ENCODE peak calls at places on chromosomes 12 and 14, in ten cellular contexts. G, N, H, Q, C, R, M, O, I and T are unnamed samples.

GRCh38 chr12:132690112-132690511 is 2.7 kb downstream of the PXMP2 start:
- DNase-seq in G (no peak), N (no peak), H (no peak), Q (no peak), C (no peak), R (no peak), M (no peak), O (no peak), I (no peak), T (no peak)

GRCh38 chr14:75835156-75836141 is 146.3 kb downstream of the TGFB3 start:
- DNase-seq in G (no peak), N (no peak), H (no peak), Q (no peak), C (no peak), R (no peak), M (no peak), O (no peak), I (no peak), T (no peak)

GRCh38 chr14:103872492-103873113 is 25.2 kb upstream of the PPP1R13B start:
- DNase-seq in G (no peak), N (no peak), H (no peak), Q (no peak), C (no peak), R (no peak), M (no peak), O (no peak), I (no peak), T (no peak)

GRCh38 chr12:57764662-57765002 is 2.2 kb downstream of the CYP27B1 start:
- DNase-seq in G (no peak), N (no peak), H (no peak), Q (no peak), C (no peak), R (no peak), M (no peak), O (no peak), I (peak), T (no peak)

GRCh38 chr14:93825235-93825553 is 36.9 kb upstream of the PRIMA1 start:
- DNase-seq in G (no peak), N (no peak), H (no peak), Q (no peak), C (no peak), R (no peak), M (no peak), O (no peak), I (no peak), T (no peak)

GRCh38 chr12:130768120-130768519 is 52.0 kb upstream of the RIMBP2 start:
- DNase-seq in G (no peak), N (no peak), H (no peak), Q (no peak), C (no peak), R (no peak), M (no peak), O (no peak), I (no peak), T (no peak)

GRCh38 chr12:119157528-119157927 is 21.2 kb upstream of the HSPB8 start:
- DNase-seq in G (no peak), N (no peak), H (no peak), Q (peak), C (peak), R (no peak), M (no peak), O (no peak), I (no peak), T (no peak)

GRCh38 chr14:103142031-103142430 is 18.8 kb downstream of the TNFAIP2 start:
- DNase-seq in G (no peak), N (no peak), H (no peak), Q (no peak), C (no peak), R (no peak), M (no peak), O (no peak), I (no peak), T (no peak)

DNA sequence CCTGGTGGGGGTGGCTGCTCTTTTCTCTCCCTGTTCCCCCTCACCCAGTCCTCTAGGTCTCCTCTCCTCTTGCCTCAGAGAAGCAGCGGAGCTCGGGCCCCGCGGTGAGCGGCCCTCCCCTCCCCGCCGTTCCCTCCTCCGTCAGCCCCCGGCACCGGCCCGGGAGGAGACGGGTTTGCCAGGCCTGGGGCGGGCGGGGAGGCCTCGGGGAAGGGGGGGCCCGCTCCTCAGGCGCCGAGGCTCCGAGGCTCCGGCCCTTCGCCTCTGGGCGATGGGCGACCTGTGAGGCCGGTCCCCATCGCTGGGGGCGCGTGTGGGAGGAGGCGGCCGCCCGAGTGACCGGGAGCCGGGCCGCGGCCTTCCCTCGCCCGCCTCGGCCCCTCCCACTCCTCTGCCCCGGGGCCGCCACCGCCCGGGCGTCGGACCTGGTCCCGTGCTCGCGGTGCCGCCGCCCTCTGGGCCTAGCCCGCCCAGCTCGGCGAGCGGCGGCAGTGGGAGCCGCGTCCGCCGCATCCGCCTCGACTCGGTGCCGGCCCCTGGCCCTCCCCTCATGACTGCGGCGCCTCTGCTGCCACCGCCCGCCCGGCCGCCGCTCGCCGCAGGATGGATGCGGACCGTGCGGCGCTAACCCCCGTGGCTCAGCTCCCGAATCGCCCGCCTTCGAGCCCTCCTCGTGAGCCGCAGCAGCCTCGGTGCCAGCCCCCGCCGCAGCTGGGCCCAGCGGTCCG is 458 bp downstream of the WNK1 start:
- DNase-seq in G (peak), N (peak), H (peak), Q (peak), C (peak), R (peak), M (peak), O (no peak), I (peak), T (peak)
- TF ChIP-seq POLR2A in G (no peak), N (no peak), H (no peak), Q (peak), C (no peak), R (peak), M (no peak), O (no peak), I (no peak), T (peak)

GRCh38 chr14:91509083-91509877 is 830 bp downstream of the PPP4R3A start:
- DNase-seq in G (no peak), N (peak), H (peak), Q (peak), C (peak), R (peak), M (peak), O (no peak), I (peak), T (peak)
- TF ChIP-seq POLR2A in G (no peak), N (no peak), H (no peak), Q (no peak), C (no peak), R (no peak), M (no peak), O (no peak), I (no peak), T (peak)

DNA sequence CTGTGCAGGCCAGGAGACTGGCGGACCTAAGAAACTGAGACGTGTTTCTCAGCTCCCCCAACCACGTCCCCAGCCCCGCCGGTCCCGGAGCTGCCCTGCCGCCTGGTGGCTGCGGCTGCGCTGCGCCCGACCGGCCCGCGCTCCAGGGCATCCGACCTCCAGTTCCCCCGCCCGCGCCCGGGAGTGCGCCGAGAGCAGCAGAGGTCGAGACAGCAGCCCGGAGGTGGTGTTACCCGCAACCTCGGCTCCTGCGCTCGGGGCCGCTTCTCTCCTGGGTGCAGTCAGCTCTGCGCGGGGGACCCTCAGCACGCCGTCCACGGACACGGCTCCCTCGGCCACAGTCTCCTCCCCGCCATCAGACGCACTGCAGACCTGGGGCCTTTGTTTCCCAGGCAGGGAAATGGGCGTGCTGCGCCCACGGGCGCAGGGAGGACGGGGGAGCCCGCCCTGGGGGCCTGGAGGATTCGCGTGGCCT is 21.6 kb upstream of the GPR132 start:
- DNase-seq in G (peak), N (peak), H (peak), Q (peak), C (peak), R (peak), M (peak), O (peak), I (peak), T (peak)
- TF ChIP-seq POLR2A in G (no peak), N (no peak), H (no peak), Q (no peak), C (no peak), R (peak), M (no peak), O (no peak), I (no peak), T (no peak)

GRCh38 chr14:22770481-22771187 is 4.1 kb downstream of the OXA1L start:
- DNase-seq in G (no peak), N (no peak), H (peak), Q (no peak), C (no peak), R (no peak), M (no peak), O (no peak), I (peak), T (peak)
- TF ChIP-seq POLR2A in G (no peak), N (no peak), H (no peak), Q (no peak), C (no peak), R (no peak), M (no peak), O (no peak), I (no peak), T (no peak)

GRCh38 chr12:54127538-54128259 is 61.1 kb downstream of the SMUG1 start:
- DNase-seq in G (no peak), N (peak), H (no peak), Q (no peak), C (peak), R (no peak), M (no peak), O (no peak), I (no peak), T (no peak)

GRCh38 chr12:54128466-54128865 is 60.3 kb downstream of the SMUG1 start:
- DNase-seq in G (no peak), N (no peak), H (no peak), Q (no peak), C (peak), R (no peak), M (no peak), O (no peak), I (no peak), T (no peak)

GRCh38 chr12:54129028-54129903 is 59.5 kb downstream of the SMUG1 start:
- DNase-seq in G (no peak), N (no peak), H (no peak), Q (no peak), C (peak), R (no peak), M (no peak), O (no peak), I (no peak), T (no peak)

GRCh38 chr12:54125950-54126695 is 62.7 kb downstream of the SMUG1 start:
- DNase-seq in G (no peak), N (peak), H (peak), Q (no peak), C (peak), R (no peak), M (peak), O (no peak), I (peak), T (no peak)

DNA sequence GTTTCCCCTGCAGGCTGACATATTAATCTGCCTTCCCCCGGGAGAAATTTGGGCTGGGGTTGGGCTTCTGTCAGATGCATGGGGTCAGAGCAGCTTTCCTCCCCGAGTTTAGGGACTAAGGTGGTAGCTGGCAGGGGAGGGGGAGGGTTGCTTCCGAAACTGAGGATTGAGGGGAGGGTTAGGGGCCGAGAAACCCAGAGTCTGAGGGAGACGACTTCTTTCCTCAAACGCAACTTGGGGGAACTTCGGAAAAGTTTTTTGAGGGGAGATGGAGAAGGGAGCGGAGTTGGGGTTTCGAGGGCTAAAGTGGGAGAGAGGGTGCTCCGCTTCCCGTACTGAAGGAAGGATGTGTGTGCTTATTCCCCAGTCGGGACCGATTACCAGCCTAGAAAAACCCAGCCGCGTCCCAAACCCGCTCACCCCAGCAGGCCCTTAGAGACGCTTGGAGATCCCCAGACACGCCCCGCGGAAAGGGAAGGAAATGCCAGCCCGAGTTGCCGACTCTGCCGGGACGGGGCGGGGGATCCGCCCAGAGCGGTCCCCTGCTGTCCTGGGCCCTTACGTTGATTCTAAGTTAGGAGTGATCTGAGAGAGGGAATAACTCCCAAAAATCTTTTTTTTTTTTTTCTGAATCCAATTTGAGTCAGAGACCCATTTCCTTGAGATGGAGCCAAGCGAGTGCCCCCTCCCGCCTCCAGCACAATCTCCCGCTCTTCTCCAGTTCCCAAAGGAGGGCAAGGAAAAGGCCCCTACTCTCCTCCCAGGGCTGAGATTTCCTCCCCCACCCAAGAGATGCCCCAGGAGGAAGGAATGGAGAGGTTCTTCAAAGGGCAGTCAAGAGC is 61.9 kb downstream of the SMUG1 start:
- DNase-seq in G (no peak), N (peak), H (peak), Q (peak), C (peak), R (no peak), M (peak), O (no peak), I (peak), T (peak)
- TF ChIP-seq POLR2A in G (no peak), N (peak), H (no peak), Q (no peak), C (no peak), R (no peak), M (peak), O (no peak), I (no peak), T (no peak)

GRCh38 chr14:105051182-105052109 is 13.8 kb downstream of the GPR132 start:
- DNase-seq in G (no peak), N (no peak), H (no peak), Q (no peak), C (peak), R (no peak), M (no peak), O (no peak), I (peak), T (no peak)

GRCh38 chr14:105052110-105052458 is 13.1 kb downstream of the GPR132 start:
- DNase-seq in G (no peak), N (no peak), H (no peak), Q (no peak), C (peak), R (no peak), M (no peak), O (no peak), I (no peak), T (no peak)

GRCh38 chr14:105047283-105048016 is 17.8 kb downstream of the GPR132 start:
- DNase-seq in G (no peak), N (no peak), H (no peak), Q (no peak), C (peak), R (no peak), M (no peak), O (no peak), I (no peak), T (no peak)

GRCh38 chr14:105050551-105050897 is 14.7 kb downstream of the GPR132 start:
- DNase-seq in G (peak), N (no peak), H (no peak), Q (no peak), C (peak), R (no peak), M (peak), O (peak), I (peak), T (peak)

GRCh38 chr14:105049753-105050550 is 15.3 kb downstream of the GPR132 start:
- DNase-seq in G (no peak), N (no peak), H (no peak), Q (no peak), C (peak), R (no peak), M (no peak), O (no peak), I (no peak), T (no peak)
- TF ChIP-seq POLR2A in G (no peak), N (no peak), H (no peak), Q (no peak), C (no peak), R (no peak), M (no peak), O (no peak), I (no peak), T (no peak)